ENCODE peak calls at places on chromosomes 5 and 9, in four cellular contexts. J is kidney, C is lower lobe of right lung, V is T-cell. Q is an unnamed sample.

GRCh38 chr9:96378187-96378586 is 5.3 kb downstream of the SLC35D2 start:
- DNase-seq in J (no peak), C (no peak), V (no peak), Q (no peak)

GRCh38 chr9:125142560-125143376 is 560 bp downstream of the SCAI start:
- DNase-seq in J (no peak), C (no peak), V (peak), Q (no peak)

GRCh38 chr5:87413116-87413645 is 451 bp upstream of the CCNH start:
- DNase-seq in J (no peak), C (no peak), V (no peak), Q (peak)

GRCh38 chr9:111284703-111285102 is 45.3 kb downstream of the OR2K2 start:
- DNase-seq in J (no peak), C (no peak), V (no peak), Q (no peak)

GRCh38 chr9:70466976-70467551 is 52.6 kb upstream of the KLF9 start:
- DNase-seq in J (no peak), C (no peak), V (no peak), Q (no peak)

GRCh38 chr9:129868571-129869486 is 33.6 kb downstream of the USP20 start:
- DNase-seq in J (peak), C (no peak), V (peak), Q (no peak)

GRCh38 chr9:35675732-35676392 is 2.1 kb downstream of the CA9 start:
- DNase-seq in J (peak), C (peak), V (no peak), Q (peak)

GRCh38 chr5:60262576-60263295 is 369.2 kb upstream of the PDE4D start:
- DNase-seq in J (no peak), C (no peak), V (no peak), Q (no peak)

GRCh38 chr9:8764041-8764440 is 964.5 kb upstream of the DMAC1 start:
- DNase-seq in J (no peak), C (no peak), V (no peak), Q (no peak)

GRCh38 chr9:90966475-90967150 is 165.0 kb downstream of the SYK start:
- DNase-seq in J (no peak), C (no peak), V (no peak), Q (no peak)

GRCh38 chr9:72534931-72535330 is 13.5 kb downstream of the TMC1 start:
- DNase-seq in J (no peak), C (no peak), V (no peak), Q (no peak)

GRCh38 chr5:65102826-65103673 is 334.3 kb downstream of the CWC27 start:
- DNase-seq in J (peak), C (peak), V (peak), Q (peak)

GRCh38 chr9:123326662-123327093 is 29.3 kb upstream of the CRB2 start:
- DNase-seq in J (no peak), C (peak), V (no peak), Q (peak)

GRCh38 chr9:134411451-134412297 is 85.4 kb downstream of the RXRA start:
- DNase-seq in J (no peak), C (no peak), V (no peak), Q (no peak)

GRCh38 chr9:112378441-112379176 is 1.3 kb upstream of the HSDL2 start:
- DNase-seq in J (no peak), C (peak), V (no peak), Q (peak)

GRCh38 chr9:98978231-98978681 is 34.5 kb downstream of the COL15A1 start:
- DNase-seq in J (no peak), C (no peak), V (no peak), Q (no peak)

GRCh38 chr5:73591102-73591695 is 25.7 kb downstream of the UTP15 start:
- DNase-seq in J (no peak), C (no peak), V (peak), Q (peak)

GRCh38 chr9:759983-760715 is 81.3 kb upstream of the DMRT1 start:
- DNase-seq in J (no peak), C (no peak), V (no peak), Q (no peak)

GRCh38 chr5:161094411-161094810 is 242.4 kb upstream of the ATP10B start:
- DNase-seq in J (no peak), C (no peak), V (no peak), Q (no peak)

GRCh38 chr9:124130277-124131075 is 118.9 kb downstream of the LHX2 start:
- DNase-seq in J (no peak), C (no peak), V (no peak), Q (no peak)

GRCh38 chr9:127735530-127736176 is 559 bp upstream of the TOR2A start:
- DNase-seq in J (no peak), C (no peak), V (no peak), Q (peak)

GRCh38 chr5:52987711-52988329 is 1.3 kb upstream of the ITGA2 start:
- DNase-seq in J (no peak), C (no peak), V (no peak), Q (peak)

GRCh38 chr5:142506046-142506445 is 179.8 kb downstream of the FGF1 start:
- DNase-seq in J (no peak), C (no peak), V (no peak), Q (no peak)

GRCh38 chr5:132483661-132484385 is 6.8 kb downstream of the IRF1 start:
- DNase-seq in J (no peak), C (no peak), V (no peak), Q (no peak)

GRCh38 chr9:73270967-73271722 is 119.5 kb downstream of the ANXA1 start:
- DNase-seq in J (no peak), C (no peak), V (no peak), Q (peak)

GRCh38 chr5:135076801-135077200 is 42.8 kb upstream of the PITX1 start:
- DNase-seq in J (peak), C (no peak), V (no peak), Q (no peak)

GRCh38 chr5:16886366-16886736 is 49.7 kb downstream of the MYO10 start:
- DNase-seq in J (no peak), C (no peak), V (no peak), Q (no peak)